ENCODE peak calls at places on chromosomes 4 and X, in five cellular contexts. One of them, this sample, is unnamed. For H3K4me1, the result is how much of the 10 kb centered on the place peaks cover.

GRCh38 chr4:187606581-187606980 is 389.0 kb upstream of the ZFP42 start:
- DNase-seq in ovary: no peak
- DNase-seq in prostate gland: no peak
- DNase-seq in adipocyte: peak
- DNase-seq in neural progenitor cell: peak
- DNase-seq in this sample: no peak

GRCh38 chr4:65777270-65777669 is 107.0 kb upstream of the EPHA5 start:
- DNase-seq in adipocyte: no peak
- DNase-seq in ovary: no peak
- DNase-seq in prostate gland: no peak
- DNase-seq in neural progenitor cell: no peak
- DNase-seq in this sample: no peak

GRCh38 chr4:76363556-76364290 is 57.2 kb downstream of the STBD1 start:
- DNase-seq in ovary: no peak
- DNase-seq in neural progenitor cell: no peak
- DNase-seq in prostate gland: no peak
- DNase-seq in adipocyte: peak
- DNase-seq in this sample: no peak

GRCh38 chr4:101597204-101597603 is 193.3 kb upstream of the BANK1 start:
- DNase-seq in adipocyte: no peak
- DNase-seq in prostate gland: no peak
- DNase-seq in neural progenitor cell: no peak
- DNase-seq in ovary: no peak
- DNase-seq in this sample: no peak

GRCh38 chr4:38842998-38843397 is 13.6 kb downstream of the TLR6 start:
- DNase-seq in prostate gland: no peak
- DNase-seq in ovary: no peak
- DNase-seq in adipocyte: no peak
- DNase-seq in neural progenitor cell: no peak
- DNase-seq in this sample: no peak

GRCh38 chr4:98845960-98846359 is 83.0 kb downstream of the EIF4E start:
- DNase-seq in prostate gland: no peak
- DNase-seq in neural progenitor cell: no peak
- DNase-seq in ovary: no peak
- DNase-seq in adipocyte: no peak
- DNase-seq in this sample: no peak

GRCh38 chr4:15018389-15018788 is 16.1 kb downstream of the CPEB2 start:
- DNase-seq in neural progenitor cell: no peak
- DNase-seq in ovary: no peak
- DNase-seq in adipocyte: no peak
- DNase-seq in prostate gland: no peak
- DNase-seq in this sample: no peak

GRCh38 chr4:105992641-105993305 is 97.5 kb downstream of the NPNT start:
- DNase-seq in adipocyte: no peak
- DNase-seq in neural progenitor cell: no peak
- DNase-seq in prostate gland: no peak
- DNase-seq in ovary: no peak
- DNase-seq in this sample: no peak

GRCh38 chr4:183797041-183797444 is 108.1 kb upstream of the STOX2 start:
- DNase-seq in neural progenitor cell: peak
- DNase-seq in prostate gland: peak
- DNase-seq in ovary: peak
- DNase-seq in adipocyte: no peak
- DNase-seq in this sample: no peak

GRCh38 chrX:155938132-155938531 is 57.0 kb downstream of the VAMP7 start:
- DNase-seq in prostate gland: no peak
- DNase-seq in adipocyte: no peak
- DNase-seq in neural progenitor cell: no peak
- DNase-seq in ovary: no peak
- DNase-seq in this sample: no peak

GRCh38 chr4:75702919-75703411 is 21.4 kb upstream of the USO1 start:
- DNase-seq in adipocyte: no peak
- DNase-seq in prostate gland: no peak
- DNase-seq in neural progenitor cell: no peak
- DNase-seq in ovary: no peak
- DNase-seq in this sample: no peak

DNA sequence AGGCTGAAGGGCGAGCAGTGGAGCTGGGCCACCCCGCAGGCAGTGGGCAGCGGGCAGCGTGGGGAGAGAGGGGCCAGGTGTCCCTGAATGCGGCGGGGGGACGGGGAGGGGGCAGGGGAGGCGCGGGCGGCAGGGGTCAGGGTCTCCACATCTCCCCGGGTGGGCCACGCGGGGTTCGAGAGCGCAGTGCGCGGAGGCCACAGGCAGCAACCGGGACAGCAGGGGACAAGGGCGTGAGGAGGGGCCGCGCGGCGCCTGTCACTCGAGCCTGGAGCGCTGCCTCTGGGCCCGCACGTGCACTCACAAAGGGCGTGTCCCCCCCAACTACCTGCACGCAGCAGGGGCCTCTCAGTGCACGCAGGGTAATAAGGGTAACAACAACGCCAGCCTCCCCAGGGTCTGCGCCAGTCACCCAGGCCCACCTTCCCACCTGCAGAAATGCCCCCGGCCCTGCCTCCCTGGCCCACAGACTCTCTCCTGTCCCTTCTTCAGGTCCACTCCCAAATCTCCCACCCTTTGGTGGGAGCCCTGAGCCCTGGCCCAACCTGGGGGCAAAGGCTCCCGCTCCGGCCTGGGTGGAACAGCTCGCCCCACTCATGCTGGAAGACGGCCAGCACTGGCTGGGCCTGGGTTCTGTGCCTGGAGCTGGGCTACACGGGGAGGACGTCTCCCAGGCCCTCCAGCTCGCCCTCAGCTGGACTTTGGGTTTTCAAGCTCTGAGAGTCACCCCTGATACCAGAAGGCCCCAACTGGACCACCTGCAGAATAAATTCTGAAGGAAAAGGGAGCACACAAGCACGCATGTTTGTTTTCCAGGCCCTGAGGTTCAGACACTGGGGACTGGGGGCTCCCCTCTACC is 53.2 kb downstream of the ZFYVE28 start:
- DNase-seq in neural progenitor cell: no peak
- DNase-seq in adipocyte: no peak
- DNase-seq in ovary: peak
- DNase-seq in prostate gland: no peak
- DNase-seq in this sample: peak
- H3K4me3 ChIP-seq in neural progenitor cell: no peak
- H3K4me3 ChIP-seq in adipocyte: peak
- H3K4me3 ChIP-seq in ovary: peak
- H3K4me3 ChIP-seq in prostate gland: peak
- H3K4me3 ChIP-seq in this sample: peak

GRCh38 chr4:155673453-155673979 is 6.9 kb downstream of the GUCY1A1 start:
- DNase-seq in adipocyte: no peak
- DNase-seq in ovary: no peak
- DNase-seq in prostate gland: no peak
- DNase-seq in neural progenitor cell: no peak
- DNase-seq in this sample: no peak
- H3K4me1 ChIP-seq in adipocyte: under half
- H3K4me1 ChIP-seq in ovary: under half
- H3K4me1 ChIP-seq in prostate gland: under half
- H3K4me1 ChIP-seq in neural progenitor cell: under half
- H3K4me1 ChIP-seq in this sample: under half

GRCh38 chr4:71230613-71231012 is 108.2 kb upstream of the SLC4A4 start:
- DNase-seq in prostate gland: no peak
- DNase-seq in adipocyte: no peak
- DNase-seq in neural progenitor cell: no peak
- DNase-seq in ovary: no peak
- DNase-seq in this sample: no peak
- H3K4me3 ChIP-seq in prostate gland: no peak
- H3K4me3 ChIP-seq in adipocyte: no peak
- H3K4me3 ChIP-seq in neural progenitor cell: no peak
- H3K4me3 ChIP-seq in ovary: no peak
- H3K4me3 ChIP-seq in this sample: no peak

DNA sequence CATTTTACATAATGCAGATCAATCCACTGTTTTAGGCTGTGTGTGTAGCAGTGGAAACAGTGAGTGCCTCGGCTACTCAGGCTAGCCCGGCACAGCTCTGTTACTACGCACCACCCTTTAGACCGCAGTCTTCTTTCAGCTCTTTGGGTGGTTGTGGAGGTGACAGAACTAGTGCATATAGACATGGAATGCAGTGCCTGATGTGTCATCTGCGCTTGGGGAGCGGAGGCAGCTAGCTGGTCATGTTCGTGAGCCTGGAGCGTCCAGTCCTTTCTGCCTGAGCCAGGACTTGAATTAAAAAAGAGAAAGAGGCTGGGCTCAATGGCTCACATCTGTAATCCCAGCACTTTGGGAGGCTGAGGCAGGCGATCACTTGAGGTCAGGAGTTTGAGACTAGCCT is 4.8 kb downstream of the TBC1D14 start:
- DNase-seq in adipocyte: no peak
- DNase-seq in neural progenitor cell: no peak
- DNase-seq in prostate gland: no peak
- DNase-seq in ovary: no peak
- DNase-seq in this sample: no peak
- H3K4me1 ChIP-seq in adipocyte: under half
- H3K4me1 ChIP-seq in neural progenitor cell: under half
- H3K4me1 ChIP-seq in prostate gland: under half
- H3K4me1 ChIP-seq in ovary: under half
- H3K4me1 ChIP-seq in this sample: under half

DNA sequence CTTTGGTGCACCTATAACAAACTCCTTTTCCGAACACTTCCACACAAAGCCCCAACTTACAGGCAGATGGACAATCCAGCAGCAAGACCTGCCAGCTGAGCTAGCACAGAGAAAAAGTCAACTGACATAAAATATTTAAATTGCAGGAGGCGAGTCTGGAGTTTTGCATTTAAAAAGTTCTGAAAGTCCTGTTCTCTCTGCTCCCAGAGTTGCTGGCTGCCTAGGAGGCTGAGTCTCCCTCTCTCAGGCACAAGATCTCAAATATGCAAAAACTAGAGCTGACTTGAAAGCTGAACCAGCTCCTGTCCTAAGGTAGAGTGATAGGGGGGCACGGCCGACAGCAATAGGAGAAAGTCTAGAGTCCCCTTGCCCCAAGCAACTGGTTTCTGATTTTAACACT is 1.1 kb downstream of the LDB2 start:
- DNase-seq in ovary: no peak
- DNase-seq in neural progenitor cell: peak
- DNase-seq in adipocyte: peak
- DNase-seq in prostate gland: no peak
- DNase-seq in this sample: no peak
- H3K4me3 ChIP-seq in ovary: peak
- H3K4me3 ChIP-seq in neural progenitor cell: peak
- H3K4me3 ChIP-seq in adipocyte: peak
- H3K4me3 ChIP-seq in prostate gland: peak
- H3K4me3 ChIP-seq in this sample: peak

GRCh38 chrX:120753413-120754251 is 122.0 kb downstream of the CT47B1 start:
- DNase-seq in adipocyte: no peak
- DNase-seq in ovary: no peak
- DNase-seq in prostate gland: no peak
- DNase-seq in neural progenitor cell: no peak
- DNase-seq in this sample: no peak
- H3K4me1 ChIP-seq in adipocyte: under half
- H3K4me1 ChIP-seq in ovary: under half
- H3K4me1 ChIP-seq in prostate gland: under half
- H3K4me1 ChIP-seq in neural progenitor cell: under half
- H3K4me1 ChIP-seq in this sample: under half

DNA sequence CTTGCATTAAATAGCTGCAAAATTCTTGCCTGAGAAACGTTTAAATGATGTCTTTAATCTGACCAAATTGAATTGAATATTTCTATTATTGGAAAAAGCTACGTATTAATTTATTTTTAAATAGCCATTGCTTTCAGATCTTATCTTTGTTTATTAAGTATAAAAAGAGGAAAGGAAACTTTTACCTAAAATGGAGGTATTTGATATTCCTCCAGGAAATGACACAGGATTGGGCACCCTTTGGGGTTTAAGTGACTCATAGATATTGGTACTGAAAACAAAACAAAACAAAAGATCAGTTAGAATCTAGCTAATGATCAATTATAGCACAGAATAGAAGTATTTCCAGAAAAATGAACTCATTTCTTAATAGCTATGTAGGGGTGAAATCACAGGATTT is 34.1 kb downstream of the PLS3 start:
- DNase-seq in ovary: no peak
- DNase-seq in neural progenitor cell: no peak
- DNase-seq in adipocyte: no peak
- DNase-seq in prostate gland: no peak
- DNase-seq in this sample: no peak
- H3K4me3 ChIP-seq in ovary: peak
- H3K4me3 ChIP-seq in neural progenitor cell: no peak
- H3K4me3 ChIP-seq in adipocyte: peak
- H3K4me3 ChIP-seq in prostate gland: no peak
- H3K4me3 ChIP-seq in this sample: peak

GRCh38 chr4:144280688-144281087 is 140.2 kb upstream of the GYPA start:
- DNase-seq in ovary: no peak
- DNase-seq in adipocyte: no peak
- DNase-seq in neural progenitor cell: no peak
- DNase-seq in prostate gland: no peak
- DNase-seq in this sample: no peak
- H3K4me1 ChIP-seq in ovary: under half
- H3K4me1 ChIP-seq in adipocyte: under half
- H3K4me1 ChIP-seq in neural progenitor cell: under half
- H3K4me1 ChIP-seq in prostate gland: under half
- H3K4me1 ChIP-seq in this sample: under half

This sample was measured in aorta.